ENCODE peak calls at places on chromosome 13, in six cellular contexts. One of them, this sample, is unnamed.

GRCh38 chr13:80359459-80360297 is 18.8 kb upstream of the SPRY2 start:
- DNase-seq in body of pancreas: no peak
- DNase-seq in heart right ventricle: peak
- DNase-seq in breast epithelium: no peak
- DNase-seq in PC-3: no peak
- DNase-seq in esophagus muscularis mucosa: no peak
- DNase-seq in this sample: no peak

GRCh38 chr13:111099292-111099691 is 15.8 kb upstream of the ARHGEF7 start:
- DNase-seq in body of pancreas: no peak
- DNase-seq in heart right ventricle: no peak
- DNase-seq in breast epithelium: no peak
- DNase-seq in PC-3: no peak
- DNase-seq in esophagus muscularis mucosa: no peak
- DNase-seq in this sample: no peak

GRCh38 chr13:76812971-76813691 is 73.1 kb downstream of the KCTD12 start:
- DNase-seq in body of pancreas: no peak
- DNase-seq in heart right ventricle: peak
- DNase-seq in breast epithelium: peak
- DNase-seq in PC-3: no peak
- DNase-seq in esophagus muscularis mucosa: peak
- DNase-seq in this sample: peak

GRCh38 chr13:30334663-30335386 is 27.5 kb upstream of the KATNAL1 start:
- DNase-seq in body of pancreas: peak
- DNase-seq in heart right ventricle: no peak
- DNase-seq in breast epithelium: no peak
- DNase-seq in PC-3: peak
- DNase-seq in esophagus muscularis mucosa: no peak
- DNase-seq in this sample: no peak

GRCh38 chr13:101219609-101220265 is 196.6 kb downstream of the NALCN start:
- DNase-seq in body of pancreas: no peak
- DNase-seq in heart right ventricle: no peak
- DNase-seq in breast epithelium: no peak
- DNase-seq in PC-3: no peak
- DNase-seq in esophagus muscularis mucosa: no peak
- DNase-seq in this sample: no peak

GRCh38 chr13:57653229-57653994 is 21.9 kb downstream of the PCDH17 start:
- DNase-seq in body of pancreas: no peak
- DNase-seq in heart right ventricle: no peak
- DNase-seq in breast epithelium: no peak
- DNase-seq in PC-3: no peak
- DNase-seq in esophagus muscularis mucosa: no peak
- DNase-seq in this sample: no peak

GRCh38 chr13:84032116-84032515 is 149.8 kb upstream of the SLITRK1 start:
- DNase-seq in body of pancreas: no peak
- DNase-seq in heart right ventricle: no peak
- DNase-seq in breast epithelium: no peak
- DNase-seq in PC-3: peak
- DNase-seq in esophagus muscularis mucosa: no peak
- DNase-seq in this sample: no peak

GRCh38 chr13:32911506-32911905 is 104.7 kb upstream of the KL start:
- DNase-seq in body of pancreas: no peak
- DNase-seq in heart right ventricle: no peak
- DNase-seq in breast epithelium: no peak
- DNase-seq in PC-3: peak
- DNase-seq in esophagus muscularis mucosa: no peak
- DNase-seq in this sample: no peak

GRCh38 chr13:30109471-30110135 is 197.7 kb downstream of the KATNAL1 start:
- DNase-seq in body of pancreas: no peak
- DNase-seq in heart right ventricle: no peak
- DNase-seq in breast epithelium: no peak
- DNase-seq in PC-3: no peak
- DNase-seq in esophagus muscularis mucosa: no peak
- DNase-seq in this sample: no peak

GRCh38 chr13:25384747-25385270 is 13.0 kb downstream of the ATP8A2 start:
- DNase-seq in body of pancreas: no peak
- DNase-seq in heart right ventricle: no peak
- DNase-seq in breast epithelium: no peak
- DNase-seq in PC-3: no peak
- DNase-seq in esophagus muscularis mucosa: no peak
- DNase-seq in this sample: no peak

GRCh38 chr13:103772576-103772975 is 706.4 kb upstream of the SLC10A2 start:
- DNase-seq in body of pancreas: no peak
- DNase-seq in heart right ventricle: no peak
- DNase-seq in breast epithelium: no peak
- DNase-seq in PC-3: peak
- DNase-seq in esophagus muscularis mucosa: no peak
- DNase-seq in this sample: no peak
- TF ChIP-seq CTCF in body of pancreas: no peak
- TF ChIP-seq CTCF in heart right ventricle: no peak
- TF ChIP-seq CTCF in breast epithelium: no peak
- TF ChIP-seq CTCF in PC-3: peak
- TF ChIP-seq CTCF in esophagus muscularis mucosa: no peak
- TF ChIP-seq CTCF in this sample: no peak

DNA sequence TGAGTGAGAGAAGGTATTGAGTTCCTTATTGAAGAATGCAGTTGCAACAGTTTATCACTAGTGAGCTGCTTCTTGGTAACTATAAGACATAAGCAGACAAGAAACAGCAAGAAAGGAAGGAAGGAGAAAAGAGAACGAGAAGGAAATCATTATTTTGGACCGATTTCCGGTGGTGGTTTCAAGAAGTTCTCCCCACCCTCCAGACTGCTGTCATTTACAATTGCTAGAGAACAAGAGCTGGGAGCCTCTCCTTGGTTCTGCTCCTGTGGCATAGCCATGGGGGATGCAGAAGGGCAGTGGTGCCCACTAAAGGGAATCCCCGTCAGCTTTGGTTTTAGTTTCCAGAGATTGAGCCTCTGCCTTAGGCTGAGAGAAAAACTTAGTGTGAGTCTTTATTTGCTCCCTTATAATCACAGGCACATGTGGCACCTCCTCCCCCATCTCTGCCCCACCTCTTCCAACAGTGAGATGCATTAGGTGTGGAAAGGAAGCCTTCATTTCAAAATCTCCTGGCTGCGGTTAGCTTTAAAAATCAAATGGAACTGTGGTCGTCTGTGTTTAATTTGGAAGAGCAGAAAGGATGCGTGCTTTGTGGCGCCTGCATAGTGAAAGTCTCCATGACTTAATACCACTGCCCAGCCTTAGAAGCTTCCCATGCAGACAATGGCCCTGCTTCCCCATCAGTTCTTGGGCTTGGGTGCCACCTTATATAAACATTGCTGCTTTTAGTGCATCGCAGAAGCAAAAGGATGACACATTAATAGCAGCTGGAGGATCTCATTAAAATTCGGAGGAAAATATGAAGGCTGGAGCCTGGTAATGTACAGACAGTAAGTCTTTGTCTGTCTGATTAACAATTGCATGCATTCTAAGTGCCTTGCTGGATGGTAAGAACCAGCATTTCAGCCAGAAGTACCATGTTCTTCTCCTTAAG is 25.0 kb downstream of the LRCH1 start:
- DNase-seq in body of pancreas: no peak
- DNase-seq in heart right ventricle: no peak
- DNase-seq in breast epithelium: no peak
- DNase-seq in PC-3: no peak
- DNase-seq in esophagus muscularis mucosa: no peak
- DNase-seq in this sample: no peak
- H3K4me3 ChIP-seq in body of pancreas: no peak
- H3K4me3 ChIP-seq in heart right ventricle: no peak
- H3K4me3 ChIP-seq in breast epithelium: no peak
- H3K4me3 ChIP-seq in PC-3: no peak
- H3K4me3 ChIP-seq in esophagus muscularis mucosa: peak
- H3K4me3 ChIP-seq in this sample: no peak

GRCh38 chr13:48194392-48194754 is 38.6 kb upstream of the ITM2B start:
- DNase-seq in body of pancreas: no peak
- DNase-seq in heart right ventricle: no peak
- DNase-seq in breast epithelium: no peak
- DNase-seq in PC-3: peak
- DNase-seq in esophagus muscularis mucosa: no peak
- DNase-seq in this sample: no peak
- H3K27ac ChIP-seq in body of pancreas: no peak
- H3K27ac ChIP-seq in heart right ventricle: no peak
- H3K27ac ChIP-seq in breast epithelium: no peak
- H3K27ac ChIP-seq in PC-3: no peak
- H3K27ac ChIP-seq in esophagus muscularis mucosa: no peak
- H3K27ac ChIP-seq in this sample: no peak

GRCh38 chr13:51297556-51297955 is 41.9 kb upstream of the SERPINE3 start:
- DNase-seq in body of pancreas: no peak
- DNase-seq in heart right ventricle: no peak
- DNase-seq in breast epithelium: no peak
- DNase-seq in PC-3: no peak
- DNase-seq in esophagus muscularis mucosa: no peak
- DNase-seq in this sample: no peak
- TF ChIP-seq CTCF in body of pancreas: no peak
- TF ChIP-seq CTCF in heart right ventricle: no peak
- TF ChIP-seq CTCF in breast epithelium: no peak
- TF ChIP-seq CTCF in PC-3: peak
- TF ChIP-seq CTCF in esophagus muscularis mucosa: no peak
- TF ChIP-seq CTCF in this sample: no peak

DNA sequence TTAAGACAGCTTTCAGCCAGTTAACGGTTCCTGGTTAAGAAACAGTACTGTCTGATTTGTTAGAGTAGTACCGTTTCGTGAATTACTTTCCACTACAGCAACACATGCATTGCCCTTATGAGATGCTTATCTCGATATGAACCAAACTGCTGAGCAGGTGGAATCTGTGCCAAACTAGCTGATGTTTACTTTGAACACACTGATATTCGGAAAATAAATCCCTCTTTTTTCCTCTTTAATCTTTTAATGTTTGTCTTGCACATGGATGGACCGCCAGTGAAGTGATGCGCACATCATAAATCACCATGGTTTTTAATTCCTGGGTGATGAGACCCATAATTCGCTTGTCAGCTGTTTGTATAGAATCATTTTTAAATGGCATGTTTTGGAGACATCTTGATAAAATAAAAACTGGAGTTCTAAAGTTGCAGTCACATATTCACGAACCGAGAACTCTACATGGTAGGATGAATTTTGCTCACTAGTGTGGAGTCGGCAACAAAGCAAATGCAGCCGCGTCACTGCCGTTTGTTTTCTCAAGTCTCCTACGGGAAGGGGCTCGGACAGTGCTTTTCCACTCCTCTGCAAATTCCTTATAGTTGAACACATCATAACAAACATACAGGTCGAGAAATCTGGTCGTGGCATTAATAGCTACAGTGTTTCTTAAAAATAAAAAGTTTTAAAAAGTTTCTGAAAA is 1.1 kb downstream of the GJA3 start:
- DNase-seq in body of pancreas: no peak
- DNase-seq in heart right ventricle: no peak
- DNase-seq in breast epithelium: no peak
- DNase-seq in PC-3: peak
- DNase-seq in esophagus muscularis mucosa: no peak
- DNase-seq in this sample: no peak
- H3K4me3 ChIP-seq in body of pancreas: no peak
- H3K4me3 ChIP-seq in heart right ventricle: peak
- H3K4me3 ChIP-seq in breast epithelium: no peak
- H3K4me3 ChIP-seq in PC-3: peak
- H3K4me3 ChIP-seq in esophagus muscularis mucosa: no peak
- H3K4me3 ChIP-seq in this sample: no peak

GRCh38 chr13:27388236-27388635 is 36.2 kb upstream of the GTF3A start:
- DNase-seq in body of pancreas: no peak
- DNase-seq in heart right ventricle: no peak
- DNase-seq in breast epithelium: no peak
- DNase-seq in PC-3: no peak
- DNase-seq in esophagus muscularis mucosa: no peak
- DNase-seq in this sample: no peak
- H3K27ac ChIP-seq in body of pancreas: no peak
- H3K27ac ChIP-seq in heart right ventricle: no peak
- H3K27ac ChIP-seq in breast epithelium: no peak
- H3K27ac ChIP-seq in PC-3: no peak
- H3K27ac ChIP-seq in esophagus muscularis mucosa: no peak
- H3K27ac ChIP-seq in this sample: no peak

GRCh38 chr13:97366172-97366688 is 67.7 kb upstream of the RAP2A start:
- DNase-seq in body of pancreas: no peak
- DNase-seq in heart right ventricle: no peak
- DNase-seq in breast epithelium: no peak
- DNase-seq in PC-3: peak
- DNase-seq in esophagus muscularis mucosa: no peak
- DNase-seq in this sample: no peak
- TF ChIP-seq CTCF in body of pancreas: no peak
- TF ChIP-seq CTCF in heart right ventricle: no peak
- TF ChIP-seq CTCF in breast epithelium: no peak
- TF ChIP-seq CTCF in PC-3: peak
- TF ChIP-seq CTCF in esophagus muscularis mucosa: no peak
- TF ChIP-seq CTCF in this sample: no peak

GRCh38 chr13:112885782-112886268 is 83.2 kb upstream of the MCF2L start:
- DNase-seq in body of pancreas: peak
- DNase-seq in heart right ventricle: peak
- DNase-seq in breast epithelium: peak
- DNase-seq in PC-3: peak
- DNase-seq in esophagus muscularis mucosa: peak
- DNase-seq in this sample: peak
- H3K4me3 ChIP-seq in body of pancreas: no peak
- H3K4me3 ChIP-seq in heart right ventricle: peak
- H3K4me3 ChIP-seq in breast epithelium: peak
- H3K4me3 ChIP-seq in PC-3: peak
- H3K4me3 ChIP-seq in esophagus muscularis mucosa: peak
- H3K4me3 ChIP-seq in this sample: no peak

DNA sequence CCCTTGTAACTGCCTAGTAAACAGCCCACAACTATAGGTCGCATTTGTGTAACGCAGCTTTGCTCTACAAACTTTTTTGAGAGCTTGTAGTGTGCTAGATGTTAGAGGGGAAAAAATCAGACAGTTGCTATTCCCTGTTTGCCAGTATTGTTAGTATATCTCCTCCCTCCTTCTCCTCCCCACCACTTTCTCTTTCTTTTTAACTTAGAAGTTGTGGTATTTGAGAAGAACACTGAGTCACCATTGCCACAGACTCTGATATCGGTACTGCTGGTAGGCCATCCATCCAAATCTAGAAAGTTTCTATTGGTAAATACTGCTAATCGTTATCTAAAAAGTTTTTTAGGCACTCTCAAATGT is 661 bp downstream of the POMP start:
- DNase-seq in body of pancreas: no peak
- DNase-seq in heart right ventricle: no peak
- DNase-seq in breast epithelium: no peak
- DNase-seq in PC-3: peak
- DNase-seq in esophagus muscularis mucosa: no peak
- DNase-seq in this sample: no peak
- H3K27ac ChIP-seq in body of pancreas: no peak
- H3K27ac ChIP-seq in heart right ventricle: peak
- H3K27ac ChIP-seq in breast epithelium: peak
- H3K27ac ChIP-seq in PC-3: peak
- H3K27ac ChIP-seq in esophagus muscularis mucosa: peak
- H3K27ac ChIP-seq in this sample: peak